ENCODE peak calls at places on chromosomes 6 and 20, in four cellular contexts. O, K, I and J are unnamed samples.

GRCh38 chr20:25030007-25030648 is 27.8 kb downstream of the ACSS1 start:
- DNase-seq in I (no peak), K (no peak), O (no peak), J (no peak)

GRCh38 chr6:71321344-71321743 is 32.7 kb downstream of the OGFRL1 start:
- DNase-seq in I (no peak), O (no peak), K (no peak), J (no peak)

GRCh38 chr6:18155273-18155863 is at the start of gene KDM1B:
- DNase-seq in O (peak; percentile 99), K (peak; percentile 98), I (peak; percentile 95), J (peak; percentile 97)

GRCh38 chr20:57909763-57910331 is 200.0 kb upstream of the PMEPA1 start:
- DNase-seq in I (no peak), K (no peak), O (no peak), J (peak; percentile 37)

GRCh38 chr6:110878751-110879539 is 4.4 kb downstream of the AMD1 start:
- DNase-seq in K (no peak), O (peak; percentile 57), I (no peak), J (no peak)

GRCh38 chr20:48329676-48330644 is 497.8 kb downstream of the PREX1 start:
- DNase-seq in O (peak; percentile 58), K (no peak), I (no peak), J (no peak)

GRCh38 chr6:135419162-135419561 is 78.4 kb downstream of the AHI1 start:
- DNase-seq in O (no peak), K (no peak), I (no peak), J (no peak)

GRCh38 chr6:2688416-2689064 is 62.2 kb downstream of the MYLK4 start:
- DNase-seq in K (no peak), O (no peak), I (no peak), J (no peak)

GRCh38 chr6:137531376-137532092 is 37.3 kb upstream of the OLIG3 start:
- DNase-seq in I (no peak), O (no peak), K (no peak), J (no peak)

GRCh38 chr20:20037960-20038359 is 14.3 kb downstream of the CRNKL1 start:
- DNase-seq in K (no peak), O (no peak), I (no peak), J (no peak)

GRCh38 chr20:40683221-40683893 is 5.7 kb downstream of the MAFB start:
- DNase-seq in K (peak; percentile 50), I (no peak), O (peak; percentile 67), J (peak; percentile 80)

GRCh38 chr20:45059022-45059728 is 41.8 kb downstream of the KCNS1 start:
- DNase-seq in I (no peak), O (no peak), K (no peak), J (no peak)

GRCh38 chr6:170184324-170184723 is 106.6 kb downstream of the DLL1 start:
- DNase-seq in K (no peak), I (no peak), O (no peak), J (no peak)

GRCh38 chr6:140178550-140179334 is 804.3 kb upstream of the CITED2 start:
- DNase-seq in O (no peak), I (no peak), K (no peak), J (no peak)

GRCh38 chr6:147311218-147311617 is 107.0 kb downstream of the STXBP5 start:
- DNase-seq in O (no peak), I (no peak), K (no peak), J (no peak)

GRCh38 chr6:44238687-44239350 is 8.1 kb upstream of the HSP90AB1 start:
- DNase-seq in O (no peak), K (no peak), I (no peak), J (no peak)

GRCh38 chr20:18695175-18695574 is 107.3 kb downstream of the DTD1 start:
- DNase-seq in K (no peak), O (no peak), I (no peak), J (no peak)

GRCh38 chr6:105138141-105138540 is 41.7 kb downstream of the POPDC3 start:
- DNase-seq in K (no peak), O (no peak), I (no peak), J (no peak)

GRCh38 chr20:13771853-13772453 is 12.8 kb downstream of the ESF1 start:
- DNase-seq in O (peak; percentile 24), I (no peak), K (no peak), J (no peak)

GRCh38 chr6:117919775-117920492 is 12.9 kb downstream of the SLC35F1 start:
- DNase-seq in O (peak; percentile 90), I (no peak), K (no peak), J (no peak)

GRCh38 chr20:9279905-9280304 is 211.0 kb downstream of the PLCB4 start:
- DNase-seq in I (no peak), K (no peak), O (peak; percentile 24), J (no peak)

GRCh38 chr6:11595903-11596302 is 58.4 kb downstream of the TMEM170B start:
- DNase-seq in I (no peak), O (peak; percentile 31), K (no peak), J (no peak)

GRCh38 chr6:48542191-48542590 is 431.2 kb upstream of the PTCHD4 start:
- DNase-seq in I (no peak), O (no peak), K (no peak), J (no peak)

GRCh38 chr20:44104807-44105517 is 82.0 kb downstream of the JPH2 start:
- DNase-seq in O (no peak), I (no peak), K (no peak), J (no peak)

GRCh38 chr20:11970243-11970836 is 52.6 kb downstream of the BTBD3 start:
- DNase-seq in I (no peak), O (no peak), K (no peak), J (no peak)

GRCh38 chr6:116764557-116764960 is 960 bp downstream of the FAM162B start:
- DNase-seq in I (no peak), O (no peak), K (no peak), J (no peak)

GRCh38 chr6:117188627-117189201 is 76.6 kb upstream of the VGLL2 start:
- DNase-seq in K (no peak), O (peak; percentile 24), I (no peak), J (no peak)

GRCh38 chr6:170114187-170114945 is 176.5 kb downstream of the DLL1 start:
- DNase-seq in O (no peak), K (no peak), I (no peak), J (peak; percentile 7)

GRCh38 chr20:4959582-4959981 is 41.7 kb downstream of the SLC23A2 start:
- DNase-seq in O (no peak), K (no peak), I (no peak), J (no peak)

GRCh38 chr6:34540841-34541240 is 15.3 kb downstream of the SPDEF start:
- DNase-seq in K (no peak), I (no peak), O (no peak), J (no peak)

GRCh38 chr6:157187182-157188093 is 135.9 kb downstream of the TMEM242 start:
- DNase-seq in I (no peak), O (no peak), K (no peak), J (no peak)

GRCh38 chr20:46484954-46485353 is 28.4 kb downstream of the ZNF334 start:
- DNase-seq in O (no peak), I (no peak), K (no peak), J (no peak)

DNA sequence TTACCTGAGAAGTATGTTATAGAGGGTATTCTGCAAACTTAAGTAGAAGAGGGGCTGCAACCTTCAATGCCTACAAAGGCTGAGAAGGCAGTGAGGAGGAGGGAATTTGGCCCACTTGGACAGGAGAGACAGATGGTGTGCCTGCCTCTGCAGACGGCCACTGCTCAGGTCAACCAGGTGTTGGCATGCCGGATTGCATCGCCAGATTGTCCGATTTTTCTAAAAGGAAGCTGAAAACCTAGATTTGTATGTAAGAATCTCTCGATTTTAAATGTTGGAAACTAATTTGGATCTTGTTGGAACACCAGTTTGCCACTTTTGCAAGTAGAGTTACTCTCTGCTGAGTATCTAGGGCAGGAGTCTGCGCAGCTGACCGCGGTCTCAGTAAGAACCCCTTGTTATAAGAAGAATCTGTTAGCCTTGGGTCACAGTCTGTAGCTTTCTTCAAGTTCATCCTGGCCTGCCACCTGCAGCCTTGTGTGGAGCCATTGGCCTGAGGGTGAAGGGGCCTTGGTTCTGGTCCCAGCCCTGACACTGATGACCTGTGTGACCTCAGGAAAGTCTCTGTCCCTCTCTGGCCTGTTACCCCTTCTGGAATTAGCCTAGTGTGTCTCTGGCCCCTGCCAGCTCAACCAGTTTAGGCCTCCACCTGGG is 54.4 kb downstream of the TGM2 start:
- DNase-seq in K (no peak), O (no peak), I (no peak), J (no peak)
- H3K4me1 ChIP-seq in K (peaks cover 55% of the 10 kb centered on the region), O (no peaks in the 10 kb centered on the region), I (peaks cover 34% of the 10 kb centered on the region), J (peaks cover 37% of the 10 kb centered on the region)

DNA sequence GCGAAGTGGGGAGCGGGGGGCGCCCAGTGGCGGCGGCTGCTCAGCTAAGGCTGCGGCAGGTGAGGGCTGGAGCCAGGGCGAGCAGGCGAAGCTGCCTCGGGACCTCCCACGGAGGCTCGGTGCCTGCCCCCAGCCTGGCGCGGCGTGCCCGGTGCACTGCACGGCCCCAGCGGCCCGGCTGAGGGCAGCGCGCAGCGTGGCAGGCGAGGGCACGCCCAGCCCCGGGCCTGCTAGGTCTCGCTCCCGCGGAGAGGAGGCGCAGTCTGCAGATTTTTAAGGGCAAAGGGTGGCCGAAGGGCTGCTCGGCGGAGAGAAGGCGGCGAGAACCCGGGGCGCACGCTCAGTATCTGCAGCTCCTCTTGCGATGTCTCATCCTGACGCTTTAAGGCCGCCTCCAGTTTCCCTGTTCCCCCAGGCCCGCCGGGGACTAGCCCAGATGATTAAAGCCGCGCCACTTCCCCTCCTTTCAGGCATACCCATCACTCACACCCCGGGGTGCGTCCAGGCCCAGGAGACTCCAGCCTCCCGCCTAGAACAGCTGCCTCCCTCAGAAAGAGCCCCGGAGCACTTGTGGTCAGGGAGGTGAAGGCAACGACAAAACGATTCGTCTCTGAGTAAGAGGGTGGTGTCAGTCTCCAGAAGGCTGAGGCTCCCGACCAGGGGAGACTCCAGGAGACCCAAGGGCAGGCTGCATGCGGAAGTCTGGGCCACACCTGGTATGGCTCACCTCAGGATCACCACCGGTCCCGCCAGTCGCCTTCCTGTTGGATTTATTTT is at the start of gene FERMT1:
- DNase-seq in I (no peak), K (peak; percentile 40), O (peak; percentile 80), J (no peak)
- TF ChIP-seq CTCF in I (no peak), K (peak; percentile 32), O (peak; percentile 25), J (no peak)

DNA sequence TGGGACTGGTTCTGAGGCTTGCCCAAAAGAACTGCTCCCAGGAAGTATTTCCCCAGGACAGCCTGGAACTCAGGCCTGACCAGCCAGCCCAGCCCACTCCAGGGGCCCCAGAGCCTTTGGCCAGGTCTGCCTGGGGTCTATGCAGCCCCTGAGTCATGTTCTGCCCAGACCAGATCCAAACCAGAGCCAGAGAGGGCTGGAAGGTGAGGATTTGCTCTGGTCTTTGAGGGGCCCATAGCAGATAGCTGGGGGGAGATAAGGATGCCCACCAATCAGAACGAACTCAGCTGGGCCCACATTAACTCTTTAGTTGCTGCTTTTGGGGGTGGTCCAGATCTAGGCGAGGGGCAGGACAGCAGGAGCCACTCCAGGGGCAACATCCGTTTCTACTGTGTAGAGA is 16.8 kb downstream of the C6orf132 start:
- DNase-seq in I (no peak), K (no peak), O (no peak), J (no peak)
- H3K9me3 ChIP-seq in I (no peaks in the 10 kb centered on the region), K (no peaks in the 10 kb centered on the region), O (no peaks in the 10 kb centered on the region), J (no peaks in the 10 kb centered on the region)

GRCh38 chr6:151016107-151016506 is 150.6 kb downstream of the MTHFD1L start:
- DNase-seq in O (no peak), I (no peak), K (no peak), J (no peak)
- H3K4me1 ChIP-seq in O (peaks cover 3% of the 10 kb centered on the region), I (no peaks in the 10 kb centered on the region), K (peaks cover 8% of the 10 kb centered on the region), J (no peaks in the 10 kb centered on the region)